ENCODE peak calls at places on chromosomes 11 and 22, in seven cellular contexts. X is IMR-90, J is mesendoderm, R is neuronal stem cell, F is trophoblast cell, M is H1, A is mesenchymal stem cell. W is an unnamed sample.

GRCh38 chr11:104410336-104410735 is 246.4 kb upstream of the PDGFD start:
- DNase-seq in F (no peak), R (no peak), M (no peak), X (no peak), A (no peak), J (no peak), W (no peak)

GRCh38 chr11:60964801-60965200 is 6.7 kb upstream of the CD6 start:
- DNase-seq in X (no peak), F (no peak), R (no peak), A (no peak), J (no peak), M (no peak), W (no peak)

GRCh38 chr11:45704133-45704532 is 38.7 kb upstream of the CHST1 start:
- DNase-seq in F (no peak), X (no peak), A (no peak), M (no peak), R (no peak), J (no peak), W (no peak)

GRCh38 chr11:15158351-15159015 is 43.8 kb downstream of the INSC start:
- DNase-seq in X (peak), F (peak), J (no peak), A (peak), M (no peak), R (no peak), W (no peak)

GRCh38 chr11:2224254-2224653 is 46.1 kb downstream of the ASCL2 start:
- DNase-seq in X (no peak), M (no peak), A (no peak), J (no peak), F (no peak), R (no peak), W (no peak)

GRCh38 chr11:124277809-124278208 is 21.6 kb downstream of the OR8G5 start:
- DNase-seq in X (no peak), R (no peak), J (peak), F (no peak), A (peak), M (no peak), W (peak)

GRCh38 chr22:43824724-43825485 is 12.8 kb upstream of the EFCAB6 start:
- DNase-seq in X (no peak), F (no peak), A (no peak), R (no peak), J (no peak), M (no peak), W (peak)

GRCh38 chr11:119168471-119169271 is at the start of gene NLRX1:
- DNase-seq in X (peak), M (peak), F (peak), A (peak), R (peak), J (peak), W (peak)

GRCh38 chr11:45859661-45860140 is 12.4 kb downstream of the CRY2 start:
- DNase-seq in X (peak), R (no peak), J (peak), A (peak), F (peak), M (no peak), W (peak)

GRCh38 chr11:71103266-71103665 is 149.1 kb downstream of the SHANK2 start:
- DNase-seq in R (no peak), A (no peak), F (no peak), J (no peak), M (no peak), X (no peak), W (no peak)

GRCh38 chr11:5690736-5691135 is 1.1 kb downstream of the TRIM22 start:
- DNase-seq in J (no peak), F (peak), X (peak), R (no peak), A (peak), M (no peak), W (no peak)

GRCh38 chr11:108693852-108694251 is 29.0 kb downstream of the DDX10 start:
- DNase-seq in A (peak), R (no peak), J (no peak), F (no peak), X (peak), M (no peak), W (no peak)

GRCh38 chr11:82776377-82776776 is 42.7 kb upstream of the FAM181B start:
- DNase-seq in X (no peak), A (peak), F (no peak), M (no peak), R (no peak), J (peak), W (no peak)

GRCh38 chr11:111635706-111636045 is 33.4 kb downstream of the SIK2 start:
- DNase-seq in J (no peak), M (no peak), A (no peak), F (no peak), R (no peak), X (peak), W (no peak)

GRCh38 chr22:32758866-32759385 is 42.6 kb upstream of the TIMP3 start:
- DNase-seq in R (no peak), X (no peak), F (peak), J (no peak), A (no peak), M (no peak), W (no peak)

GRCh38 chr11:21931436-21932101 is 261.3 kb upstream of the ANO5 start:
- DNase-seq in X (no peak), F (peak), A (no peak), J (no peak), R (no peak), M (no peak), W (no peak)

GRCh38 chr11:71998649-71999310 is at the start of gene IL18BP:
- DNase-seq in R (no peak), X (no peak), J (no peak), M (no peak), F (peak), A (no peak), W (no peak)

GRCh38 chr11:75196426-75196825 is 44.1 kb upstream of the TPBGL start:
- DNase-seq in J (no peak), F (no peak), M (no peak), X (no peak), A (peak), R (no peak), W (no peak)

GRCh38 chr22:48882636-48883200 is 945.0 kb downstream of the BRD1 start:
- DNase-seq in F (no peak), X (no peak), M (no peak), R (no peak), A (no peak), J (no peak), W (no peak)

GRCh38 chr22:40759294-40759840 is 59.8 kb downstream of the SLC25A17 start:
- DNase-seq in F (no peak), X (no peak), A (no peak), M (no peak), J (no peak), R (no peak), W (no peak)

GRCh38 chr22:37231406-37232139 is 12.5 kb downstream of the RAC2 start:
- DNase-seq in A (no peak), F (no peak), R (no peak), M (no peak), J (no peak), X (no peak), W (no peak)

GRCh38 chr22:24583972-24584790 is 8.7 kb downstream of the LRRC75B start:
- DNase-seq in F (no peak), A (no peak), J (no peak), X (no peak), M (no peak), R (no peak), W (no peak)

GRCh38 chr11:93536346-93536871 is 6.8 kb downstream of the SMCO4 start:
- DNase-seq in X (no peak), A (no peak), R (no peak), J (peak), F (no peak), M (no peak), W (no peak)

GRCh38 chr11:19868281-19868821 is 155.7 kb downstream of the NAV2 start:
- DNase-seq in M (no peak), X (peak), R (no peak), F (peak), A (no peak), J (peak), W (no peak)

GRCh38 chr11:117187799-117188481 is 9.4 kb downstream of the SIDT2 start:
- DNase-seq in J (no peak), R (no peak), X (no peak), F (no peak), M (no peak), A (no peak), W (no peak)

GRCh38 chr11:86443415-86443814 is 68.7 kb downstream of the CCDC81 start:
- DNase-seq in J (no peak), M (no peak), X (no peak), F (no peak), A (no peak), R (no peak), W (no peak)

GRCh38 chr11:118213774-118214173 is 11.0 kb downstream of the JAML start:
- DNase-seq in X (no peak), R (no peak), F (no peak), A (no peak), M (no peak), J (no peak), W (no peak)

DNA sequence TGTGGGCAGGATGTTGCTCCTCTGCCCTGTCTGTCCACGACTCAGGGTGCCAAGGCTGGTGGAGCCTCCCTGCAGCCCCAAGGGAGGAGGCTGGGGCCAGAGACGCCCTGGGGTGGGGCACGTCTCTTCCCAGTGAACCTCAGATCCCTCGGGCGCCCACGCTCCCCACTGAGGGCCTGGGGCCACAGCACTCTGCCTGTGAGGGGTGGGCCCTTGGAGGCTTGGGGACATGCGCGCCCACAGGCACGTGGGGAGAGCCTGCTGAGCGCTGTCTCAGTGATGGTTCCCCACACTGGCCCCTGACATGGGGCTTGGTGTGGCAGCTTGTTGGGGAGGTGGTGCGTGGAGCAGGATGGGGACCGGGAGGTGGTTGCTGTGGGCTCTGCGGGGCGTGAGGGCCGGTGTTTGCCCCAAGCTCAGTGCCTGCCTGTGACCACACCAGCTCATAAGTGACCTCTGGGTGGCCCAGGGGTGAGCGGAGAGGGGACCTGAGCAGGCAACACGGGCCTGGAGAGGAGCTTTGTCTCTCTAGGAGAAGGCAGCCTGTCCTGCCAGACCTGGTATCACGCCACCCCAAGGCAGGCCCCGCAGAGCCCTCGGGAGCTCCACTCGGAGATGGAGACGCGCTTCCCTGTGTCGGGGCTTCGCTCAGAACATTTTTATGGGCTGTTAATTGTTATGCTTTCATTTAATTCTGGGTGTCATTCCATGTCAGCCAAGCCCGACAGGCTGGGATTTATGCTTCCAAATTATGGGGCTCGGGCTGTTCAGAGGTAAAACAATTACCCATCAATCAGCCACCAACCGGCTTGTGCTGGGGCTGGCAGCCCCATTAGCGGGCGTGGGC is 27.4 kb upstream of the CCDC188 start:
- DNase-seq in J (no peak), F (no peak), M (no peak), X (no peak), R (no peak), A (no peak), W (no peak)
- H2BK120ac ChIP-seq in J (no peak), F (no peak), M (no peak), X (no peak), R (no peak), A (no peak), W (no peak)

GRCh38 chr11:113817162-113817561 is 37.6 kb downstream of the CLDN25 start:
- DNase-seq in M (no peak), A (no peak), J (no peak), F (no peak), R (no peak), X (peak), W (no peak)
- H2BK120ac ChIP-seq in M (no peak), A (no peak), J (no peak), F (no peak), R (no peak), X (no peak), W (no peak)

GRCh38 chr22:45144928-45145327 is 18.8 kb upstream of the NUP50 start:
- DNase-seq in J (no peak), F (no peak), X (no peak), R (no peak), A (no peak), M (no peak), W (no peak)
- H2BK120ac ChIP-seq in J (no peak), F (no peak), X (no peak), R (no peak), A (no peak), M (no peak), W (no peak)

GRCh38 chr11:77244277-77245014 is 57.0 kb downstream of the GDPD4 start:
- DNase-seq in M (no peak), F (no peak), A (peak), R (no peak), J (no peak), X (peak), W (no peak)

GRCh38 chr11:77253690-77254089 is 47.8 kb downstream of the GDPD4 start:
- DNase-seq in M (no peak), A (no peak), J (no peak), R (no peak), F (no peak), X (no peak), W (no peak)

GRCh38 chr11:77250881-77251640 is 50.4 kb downstream of the GDPD4 start:
- DNase-seq in A (peak), R (no peak), F (no peak), X (peak), M (no peak), J (no peak), W (no peak)

GRCh38 chr11:77252555-77253270 is 48.8 kb downstream of the GDPD4 start:
- DNase-seq in X (no peak), F (no peak), R (no peak), A (no peak), M (no peak), J (no peak), W (no peak)

GRCh38 chr11:77249427-77249826 is 52.1 kb downstream of the GDPD4 start:
- DNase-seq in A (peak), M (no peak), J (no peak), F (peak), R (no peak), X (peak), W (no peak)
- H2BK120ac ChIP-seq in A (no peak), M (no peak), J (no peak), F (no peak), R (no peak), X (peak), W (no peak)

GRCh38 chr11:12147827-12148226 is 37.4 kb downstream of the MICAL2 start:
- DNase-seq in M (no peak), A (no peak), R (no peak), F (no peak), J (no peak), X (no peak), W (no peak)

GRCh38 chr11:12149672-12150225 is 39.4 kb downstream of the MICAL2 start:
- DNase-seq in J (no peak), X (peak), A (peak), R (no peak), F (no peak), M (no peak), W (no peak)

GRCh38 chr11:12150831-12151382 is 40.5 kb downstream of the MICAL2 start:
- DNase-seq in A (peak), M (no peak), R (no peak), F (peak), J (no peak), X (peak), W (no peak)

GRCh38 chr11:12148466-12148865 is 38.1 kb downstream of the MICAL2 start:
- DNase-seq in J (no peak), M (no peak), X (no peak), F (no peak), A (no peak), R (no peak), W (no peak)

DNA sequence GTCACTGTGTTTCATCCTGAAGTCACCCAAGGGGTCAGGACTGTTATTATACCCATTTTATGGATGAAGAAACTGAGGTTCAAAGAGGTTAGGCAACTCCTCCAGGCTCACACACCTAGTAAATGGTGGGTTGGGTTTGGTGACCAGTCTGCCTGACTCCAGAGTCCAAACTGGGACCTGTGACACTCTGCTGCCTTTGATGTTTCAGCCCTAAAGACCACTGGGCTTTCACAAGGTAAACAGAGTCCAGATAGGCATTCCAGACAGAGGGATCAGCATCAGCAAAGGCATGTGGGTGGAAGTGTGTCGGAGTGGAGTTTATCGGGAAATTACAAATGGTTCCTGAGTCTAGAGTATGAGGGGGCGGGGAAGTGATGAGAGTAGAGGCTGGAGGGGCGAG is 38.5 kb downstream of the MICAL2 start:
- DNase-seq in J (no peak), M (no peak), A (no peak), F (no peak), X (no peak), R (no peak), W (no peak)
- H2BK120ac ChIP-seq in J (no peak), M (no peak), A (no peak), F (no peak), X (peak), R (no peak), W (no peak)

DNA sequence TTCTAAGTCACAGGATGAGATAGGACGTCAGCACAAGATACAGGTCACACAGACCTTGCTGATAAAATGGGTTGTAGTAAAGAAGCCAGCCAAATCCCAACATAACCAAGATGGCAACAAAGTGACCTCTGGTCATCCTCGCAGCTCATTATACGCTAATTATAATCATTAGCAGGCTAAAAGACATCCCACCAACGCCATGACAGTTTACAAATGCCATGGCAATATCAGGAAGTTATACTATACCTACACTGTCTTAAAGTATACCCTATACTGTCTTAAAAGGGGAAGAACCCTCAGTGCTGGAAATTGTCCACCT is 46.7 kb upstream of the FTH1 start:
- DNase-seq in F (no peak), X (no peak), J (no peak), R (no peak), A (no peak), M (no peak), W (no peak)
- H2BK120ac ChIP-seq in F (no peak), X (no peak), J (no peak), R (no peak), A (no peak), M (no peak), W (no peak)

GRCh38 chr22:16559056-16559955 is 33.3 kb downstream of the CCT8L2 start:
- DNase-seq in X (no peak), F (no peak), M (no peak), A (no peak), J (no peak), R (no peak), W (no peak)
- H2BK120ac ChIP-seq in X (no peak), F (no peak), M (no peak), A (no peak), J (no peak), R (no peak), W (no peak)

DNA sequence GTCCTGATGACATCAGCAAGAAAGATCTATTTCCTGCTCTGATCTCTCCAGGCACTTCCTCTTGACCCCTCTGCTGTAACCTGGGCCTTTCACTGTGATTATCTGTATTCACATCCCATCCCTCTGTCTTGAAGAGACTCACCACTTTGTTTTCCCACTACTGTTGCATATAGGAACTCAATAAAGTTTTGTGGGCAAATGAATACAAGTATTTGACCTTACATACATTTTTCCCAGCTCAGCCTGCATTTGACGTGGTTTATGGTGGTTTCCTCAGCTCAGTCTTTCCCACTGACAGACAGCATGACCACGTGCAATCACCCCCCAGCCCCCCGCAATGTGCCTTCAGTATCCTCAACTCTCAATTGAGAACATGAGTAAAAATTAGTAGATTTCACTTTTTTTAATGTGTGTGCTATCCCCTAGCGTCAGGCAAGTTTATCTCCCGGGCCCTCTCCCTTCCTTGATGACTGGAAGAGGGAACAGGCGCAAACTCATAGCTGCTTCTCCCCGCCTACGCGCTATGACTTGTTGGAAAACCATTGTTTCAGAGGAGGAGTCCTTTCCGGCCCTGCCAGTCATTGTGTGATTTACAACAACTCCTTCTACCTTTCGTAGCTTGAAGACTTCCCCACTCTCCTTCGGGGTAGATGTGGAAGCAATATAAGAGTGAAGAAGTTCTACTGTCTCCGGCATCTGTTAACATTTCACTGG is 498.5 kb downstream of the NTM start:
- DNase-seq in F (no peak), M (no peak), J (peak), A (peak), X (peak), R (no peak), W (no peak)
- H2BK120ac ChIP-seq in F (no peak), M (no peak), J (no peak), A (no peak), X (peak), R (no peak), W (no peak)

W was measured in H9.